ENCODE peak calls at places on chromosomes 6 and 20, in eight cellular contexts. B, E, V, K, A, H, Z and M are unnamed samples.

GRCh38 chr6:132053523-132053922 is 102.4 kb upstream of the CCN2 start:
- DNase-seq in B (no peak), H (no peak), Z (no peak), V (no peak), E (no peak), A (no peak), K (no peak), M (peak)

GRCh38 chr20:20743511-20744169 is 31.2 kb upstream of the RALGAPA2 start:
- DNase-seq in V (peak), Z (no peak), E (no peak), A (peak), K (peak), B (peak), H (no peak), M (peak)

GRCh38 chr20:4045741-4046140 is 30.4 kb upstream of the RNF24 start:
- DNase-seq in V (peak), A (no peak), K (no peak), B (no peak), H (no peak), E (no peak), Z (no peak), M (no peak)

GRCh38 chr20:13995841-13996240 is 525 bp downstream of the MACROD2 start:
- DNase-seq in K (peak), Z (no peak), E (no peak), B (peak), V (peak), H (no peak), A (peak), M (no peak)

GRCh38 chr6:36743538-36744441 is 46.2 kb downstream of the RAB44 start:
- DNase-seq in H (no peak), A (peak), B (no peak), Z (no peak), V (no peak), E (no peak), K (no peak), M (no peak)

GRCh38 chr6:72642435-72642834 is 20.6 kb downstream of the KCNQ5 start:
- DNase-seq in H (no peak), A (no peak), K (no peak), V (no peak), Z (no peak), E (no peak), B (no peak), M (no peak)

GRCh38 chr6:138454976-138455706 is 44.2 kb downstream of the NHSL1 start:
- DNase-seq in Z (peak), V (peak), H (peak), B (no peak), E (no peak), K (no peak), A (no peak), M (no peak)

GRCh38 chr6:786946-787763 is 94.2 kb upstream of the EXOC2 start:
- DNase-seq in B (peak), A (no peak), Z (no peak), E (no peak), H (peak), V (peak), K (peak), M (no peak)

GRCh38 chr6:81934936-81935335 is 182.5 kb upstream of the TENT5A start:
- DNase-seq in E (no peak), K (no peak), H (no peak), Z (no peak), B (no peak), A (no peak), V (no peak), M (peak)

GRCh38 chr20:59484228-59484627 is 120.1 kb upstream of the PHACTR3 start:
- DNase-seq in V (no peak), Z (no peak), K (no peak), E (no peak), A (no peak), H (no peak), B (no peak), M (no peak)

GRCh38 chr6:136521430-136521829 is 28.8 kb downstream of the MAP7 start:
- DNase-seq in E (no peak), Z (no peak), A (no peak), B (no peak), H (no peak), K (no peak), V (no peak), M (no peak)

GRCh38 chr6:136523196-136523595 is 27.0 kb downstream of the MAP7 start:
- DNase-seq in Z (no peak), V (no peak), H (no peak), K (no peak), B (no peak), A (no peak), E (no peak), M (no peak)

GRCh38 chr6:136520520-136520919 is 29.7 kb downstream of the MAP7 start:
- DNase-seq in E (no peak), V (no peak), Z (no peak), A (no peak), H (no peak), K (no peak), B (no peak), M (no peak)

GRCh38 chr6:136522636-136523035 is 27.6 kb downstream of the MAP7 start:
- DNase-seq in B (no peak), K (no peak), H (no peak), A (no peak), V (no peak), Z (no peak), E (no peak), M (no peak)

DNA sequence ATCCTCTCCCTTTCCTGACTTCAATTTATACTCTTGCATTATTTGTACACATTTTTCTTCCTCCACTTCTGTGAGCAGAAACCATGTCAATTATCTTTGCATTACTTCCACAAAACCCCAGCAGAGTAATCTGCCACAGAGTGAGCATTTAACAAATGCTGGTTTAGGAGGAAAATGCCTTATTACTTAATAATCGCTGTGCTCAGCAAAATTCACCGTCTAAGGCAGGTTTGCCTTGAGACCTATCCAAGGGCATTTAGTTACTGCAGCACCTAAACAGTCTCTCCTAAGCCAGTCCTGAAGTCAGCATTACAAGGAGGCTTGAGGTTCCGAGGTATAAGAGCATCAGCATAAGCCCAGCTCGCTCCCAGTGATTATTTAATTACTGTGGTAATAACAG is 28.3 kb downstream of the MAP7 start:
- DNase-seq in Z (no peak), E (no peak), V (no peak), A (no peak), H (no peak), B (no peak), K (no peak), M (no peak)
- H3K27ac ChIP-seq in Z (no peak), E (no peak), V (no peak), A (no peak), H (no peak), B (no peak), K (no peak), M (no peak)

GRCh38 chr6:154292066-154292465 is 64.5 kb downstream of the IPCEF1 start:
- DNase-seq in H (no peak), K (no peak), E (no peak), A (no peak), V (no peak), Z (no peak), B (no peak), M (peak)
- H3K4me2 ChIP-seq in H (no peak), K (no peak), E (no peak), A (no peak), V (peak), Z (no peak), B (no peak), M (no peak)

DNA sequence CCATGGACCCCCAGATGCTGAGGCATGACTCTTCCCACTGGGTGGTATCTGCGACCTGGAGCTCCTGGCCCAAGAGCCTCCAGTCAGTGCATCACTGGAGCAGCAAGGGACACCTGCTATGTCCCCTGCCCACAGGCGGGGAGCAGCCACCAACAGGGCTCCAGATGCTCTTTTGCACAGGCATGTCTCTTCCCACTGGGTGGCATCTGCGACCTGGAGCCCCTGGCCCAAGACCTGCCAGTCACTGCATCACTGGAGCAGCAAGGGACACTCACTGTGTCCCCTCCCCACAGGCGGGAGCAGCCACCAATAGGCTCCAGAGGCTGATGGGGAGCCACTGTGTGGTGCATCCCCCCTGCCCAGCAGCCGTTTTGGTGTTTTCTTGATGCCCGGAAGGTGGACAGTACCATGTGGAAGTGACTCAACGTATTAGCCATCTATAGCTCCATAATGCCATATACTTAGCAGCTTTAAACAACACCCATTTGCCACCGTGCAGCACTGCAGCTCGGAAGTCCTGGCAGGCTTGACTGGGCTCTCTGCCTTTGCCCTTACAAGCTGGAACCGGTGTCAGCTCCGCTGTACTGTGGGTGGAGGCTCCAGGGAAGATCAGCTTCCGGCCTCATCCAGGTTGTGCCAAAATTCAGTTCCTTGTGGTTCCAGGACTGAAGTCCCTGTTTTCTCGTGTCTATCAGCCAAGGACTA is 124.9 kb upstream of the CST7 start:
- DNase-seq in V (no peak), Z (no peak), A (no peak), B (no peak), H (no peak), E (no peak), K (no peak), M (no peak)
- TF ChIP-seq EZH2 in V (no peak), Z (no peak), A (no peak), B (no peak), H (no peak), E (no peak), K (no peak), M (no peak)

DNA sequence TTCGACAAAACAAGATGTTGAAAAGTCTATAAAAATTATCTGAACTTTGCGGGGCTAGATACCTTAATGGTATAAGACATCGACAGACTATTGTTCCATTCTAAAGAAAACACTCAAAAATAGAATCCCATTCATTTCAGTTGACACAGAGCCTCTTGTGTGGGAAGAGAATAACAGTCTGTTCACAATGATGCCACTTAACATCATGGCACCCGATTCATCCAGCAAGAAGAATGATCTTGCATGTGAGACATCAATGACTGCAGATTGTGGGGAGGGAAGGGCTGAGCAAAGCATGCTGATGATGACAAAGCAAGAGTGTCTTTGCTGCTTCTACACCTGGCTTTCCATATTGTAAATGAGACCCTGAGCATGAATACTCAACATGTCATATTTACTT is 49.7 kb upstream of the ARMH2 start:
- DNase-seq in K (no peak), E (no peak), A (no peak), H (no peak), B (no peak), V (no peak), Z (no peak), M (no peak)
- H3K27ac ChIP-seq in K (no peak), E (no peak), A (no peak), H (no peak), B (no peak), V (no peak), Z (no peak), M (no peak)

GRCh38 chr20:62409935-62410741 is 3.1 kb upstream of the CABLES2 start:
- DNase-seq in B (peak), H (no peak), A (peak), E (no peak), K (peak), Z (no peak), V (peak), M (peak)

GRCh38 chr20:62408055-62408454 is 970 bp upstream of the CABLES2 start:
- DNase-seq in E (no peak), Z (no peak), A (no peak), H (no peak), K (no peak), B (no peak), V (no peak), M (no peak)

GRCh38 chr20:62410742-62411478 is 3.8 kb upstream of the CABLES2 start:
- DNase-seq in E (no peak), Z (no peak), V (no peak), H (no peak), B (no peak), K (no peak), A (no peak), M (no peak)

GRCh38 chr20:62408640-62409039 is 1.6 kb upstream of the CABLES2 start:
- DNase-seq in E (no peak), K (no peak), B (no peak), A (no peak), Z (no peak), V (no peak), H (no peak), M (no peak)

DNA sequence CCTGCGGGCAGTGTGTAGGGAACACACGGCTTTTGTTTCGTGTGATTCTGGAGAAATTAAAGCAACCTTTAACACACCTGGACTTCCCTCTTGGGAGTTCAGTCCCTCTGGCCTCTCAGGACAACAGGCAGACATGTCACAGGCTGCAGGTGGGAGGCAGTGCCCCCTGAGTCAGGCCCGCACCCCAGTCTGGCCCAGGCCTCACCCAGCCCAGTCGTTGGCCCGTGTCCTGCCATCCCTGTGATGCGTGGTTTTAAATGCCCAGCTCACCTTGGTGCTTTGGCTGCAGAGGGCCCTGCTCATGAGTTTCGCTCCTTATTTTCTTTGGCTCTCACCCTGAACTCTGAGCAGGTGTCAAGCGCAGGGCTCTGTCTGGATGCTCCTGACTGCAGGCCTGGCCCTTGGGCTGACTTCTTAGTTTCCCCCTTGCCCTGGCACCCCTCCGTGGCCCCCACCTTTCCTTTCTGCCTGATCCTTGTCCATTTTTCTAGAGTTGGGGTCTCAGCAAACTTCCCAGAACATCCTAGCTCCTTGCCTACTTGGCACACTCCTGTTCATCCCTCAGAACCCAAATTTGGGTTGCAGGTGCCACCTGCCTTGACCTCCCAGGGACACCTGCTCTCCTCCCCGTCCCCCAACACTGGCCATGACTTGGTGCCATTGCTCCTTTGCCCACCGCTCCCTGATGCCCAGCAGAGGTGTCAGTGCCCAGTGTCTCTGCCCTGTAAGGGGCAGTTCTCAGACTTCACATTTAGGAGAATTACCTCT is 2.2 kb upstream of the CABLES2 start:
- DNase-seq in Z (no peak), V (no peak), A (no peak), H (no peak), B (no peak), K (no peak), E (no peak), M (no peak)
- H3K4me2 ChIP-seq in Z (peak), V (no peak), A (no peak), H (peak), B (no peak), K (no peak), E (no peak), M (no peak)

DNA sequence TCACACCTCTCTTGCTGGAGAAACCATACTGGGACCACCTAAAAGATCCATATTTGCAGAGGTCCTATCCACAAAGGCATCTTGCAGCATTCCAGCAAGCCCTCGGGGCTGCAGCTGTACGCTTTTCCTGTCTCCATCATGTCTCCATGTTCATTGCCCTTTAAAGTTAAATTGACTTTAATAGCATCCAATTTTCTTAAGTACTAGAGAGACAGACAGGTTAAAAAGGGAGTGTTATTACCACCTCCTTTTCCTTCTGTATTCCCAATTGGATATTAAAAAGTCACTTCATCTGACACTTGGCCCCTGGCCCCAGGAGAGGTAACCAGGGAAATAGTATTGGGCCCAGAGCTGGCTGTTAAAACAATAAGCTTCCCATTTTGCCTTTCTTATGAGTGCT is 178.6 kb downstream of the UNC5CL start:
- DNase-seq in E (no peak), H (no peak), Z (no peak), B (no peak), A (no peak), V (no peak), K (no peak), M (no peak)
- TF ChIP-seq EZH2 in E (no peak), H (no peak), Z (no peak), B (no peak), A (no peak), V (no peak), K (no peak), M (no peak)

GRCh38 chr20:43766395-43766794 is 39.6 kb upstream of the GTSF1L start:
- DNase-seq in E (no peak), V (no peak), A (no peak), K (no peak), Z (no peak), B (no peak), H (no peak), M (no peak)

GRCh38 chr20:43770342-43770741 is 43.5 kb upstream of the GTSF1L start:
- DNase-seq in V (no peak), Z (no peak), H (no peak), A (no peak), B (no peak), K (no peak), E (no peak), M (no peak)

GRCh38 chr20:43767686-43768474 is 41.1 kb upstream of the GTSF1L start:
- DNase-seq in K (no peak), A (no peak), B (no peak), H (no peak), Z (no peak), E (no peak), V (no peak), M (peak)

GRCh38 chr20:43765933-43766332 is 39.1 kb upstream of the GTSF1L start:
- DNase-seq in E (no peak), Z (no peak), B (no peak), A (no peak), V (no peak), K (no peak), H (no peak), M (no peak)

GRCh38 chr20:43766917-43767316 is 40.1 kb upstream of the GTSF1L start:
- DNase-seq in H (no peak), Z (no peak), V (no peak), A (no peak), K (no peak), B (no peak), E (no peak), M (no peak)
- H3K27ac ChIP-seq in H (no peak), Z (no peak), V (no peak), A (no peak), K (no peak), B (no peak), E (no peak), M (no peak)

DNA sequence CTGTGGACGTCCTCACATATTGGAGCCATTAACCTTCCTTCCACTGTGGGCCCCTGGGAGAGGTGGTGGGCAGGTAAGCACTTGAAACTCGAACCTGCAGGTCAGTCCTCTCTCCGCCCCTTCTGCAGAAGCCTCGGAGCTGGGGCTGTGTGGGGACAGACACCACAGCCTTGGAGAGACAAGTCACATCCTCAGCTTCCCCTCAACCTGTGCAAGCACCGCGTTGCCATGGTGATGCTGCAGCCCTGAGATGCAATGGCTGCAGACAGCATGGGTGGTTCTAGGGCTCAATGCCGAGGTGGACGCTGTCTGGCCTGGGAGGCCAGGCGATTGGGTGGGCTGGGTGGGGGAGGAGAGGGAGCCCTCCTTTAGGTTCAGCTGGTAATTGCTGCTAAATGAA is 39.5 kb upstream of the CDH22 start:
- DNase-seq in K (peak), B (no peak), E (no peak), Z (no peak), A (no peak), V (no peak), H (no peak), M (no peak)
- H3K4me2 ChIP-seq in K (no peak), B (no peak), E (peak), Z (no peak), A (peak), V (no peak), H (no peak), M (no peak)

DNA sequence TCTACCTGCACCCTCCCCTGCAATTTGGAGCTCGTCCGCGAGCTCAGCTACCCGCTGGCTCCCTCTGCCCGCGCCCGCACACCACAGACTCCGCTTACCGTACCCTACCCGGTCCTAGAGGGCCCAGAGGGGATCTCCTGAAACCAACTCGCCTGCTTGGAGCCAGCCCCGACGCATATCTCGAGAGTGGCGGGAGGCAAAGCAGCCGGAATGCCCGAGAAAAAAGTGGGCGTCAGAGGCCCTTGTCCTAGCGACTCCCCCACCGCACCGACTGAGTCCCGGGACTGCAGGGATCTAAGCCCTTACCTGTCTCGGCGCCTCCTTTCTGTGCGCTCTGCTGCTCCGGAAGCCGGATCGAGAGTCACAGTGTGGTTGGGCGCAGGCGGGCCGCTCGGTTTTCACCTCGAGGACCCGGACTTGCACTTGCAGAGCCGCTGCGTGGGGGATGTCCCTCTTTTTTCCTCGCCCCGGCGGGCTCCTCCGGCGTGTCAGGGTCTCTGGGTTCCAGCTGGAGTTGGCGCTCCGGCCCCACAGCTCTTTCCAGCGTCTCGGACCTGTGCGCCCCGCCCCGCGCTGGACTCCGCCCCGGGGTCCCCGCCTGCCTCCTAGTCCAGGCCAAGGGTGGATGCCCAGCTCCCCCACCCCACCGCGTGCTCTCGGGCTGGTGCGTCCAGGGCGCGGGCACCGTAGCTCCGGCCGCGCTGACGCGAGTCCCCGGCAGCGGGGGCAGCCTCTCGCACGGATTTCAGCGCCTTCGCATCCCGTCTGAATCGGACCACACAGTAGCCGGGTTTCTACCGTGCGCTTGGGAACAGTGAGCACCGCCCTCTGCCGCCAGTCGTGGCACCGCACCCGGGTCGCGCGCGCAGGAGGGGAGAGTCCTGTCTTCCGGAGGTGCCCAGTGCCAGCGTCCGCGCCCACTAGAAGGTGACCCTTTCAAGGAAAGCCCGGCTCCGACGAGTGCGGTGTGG is at the start of gene PROKR2:
- DNase-seq in K (peak), H (no peak), V (no peak), E (peak), B (peak), A (peak), Z (no peak), M (no peak)
- TF ChIP-seq EZH2 in K (no peak), H (no peak), V (peak), E (peak), B (peak), A (no peak), Z (no peak), M (no peak)